ENCODE peak calls at places on chromosomes 12 and 14, in six cellular contexts. One of them, this sample, is unnamed.

GRCh38 chr12:83122623-83122934 is 435.9 kb downstream of the TMTC2 start:
- DNase-seq in neural crest cell: no peak
- DNase-seq in Caco-2: no peak
- DNase-seq in HFFc6: no peak
- DNase-seq in sigmoid colon: no peak
- DNase-seq in endothelial cell of umbilical vein: no peak
- DNase-seq in this sample: no peak

GRCh38 chr14:24430143-24430681 is 458 bp downstream of the KHNYN start:
- DNase-seq in neural crest cell: peak
- DNase-seq in Caco-2: no peak
- DNase-seq in HFFc6: peak
- DNase-seq in sigmoid colon: peak
- DNase-seq in endothelial cell of umbilical vein: peak
- DNase-seq in this sample: no peak

GRCh38 chr12:94041833-94042232 is 106.5 kb upstream of the PLXNC1 start:
- DNase-seq in neural crest cell: no peak
- DNase-seq in Caco-2: no peak
- DNase-seq in HFFc6: no peak
- DNase-seq in sigmoid colon: no peak
- DNase-seq in endothelial cell of umbilical vein: no peak
- DNase-seq in this sample: no peak

GRCh38 chr12:104877107-104877705 is 80.9 kb downstream of the SLC41A2 start:
- DNase-seq in neural crest cell: peak
- DNase-seq in Caco-2: no peak
- DNase-seq in HFFc6: peak
- DNase-seq in sigmoid colon: no peak
- DNase-seq in endothelial cell of umbilical vein: peak
- DNase-seq in this sample: no peak

GRCh38 chr12:118058881-118059644 is 1.9 kb downstream of the WSB2 start:
- DNase-seq in neural crest cell: no peak
- DNase-seq in Caco-2: no peak
- DNase-seq in HFFc6: peak
- DNase-seq in sigmoid colon: no peak
- DNase-seq in endothelial cell of umbilical vein: peak
- DNase-seq in this sample: no peak

GRCh38 chr14:106442857-106443256 is 916.5 kb downstream of the TMEM121 start:
- DNase-seq in neural crest cell: no peak
- DNase-seq in Caco-2: no peak
- DNase-seq in HFFc6: no peak
- DNase-seq in sigmoid colon: no peak
- DNase-seq in endothelial cell of umbilical vein: no peak
- DNase-seq in this sample: no peak

GRCh38 chr14:91517013-91517412 is 6.9 kb upstream of the PPP4R3A start:
- DNase-seq in neural crest cell: no peak
- DNase-seq in Caco-2: no peak
- DNase-seq in HFFc6: no peak
- DNase-seq in sigmoid colon: no peak
- DNase-seq in endothelial cell of umbilical vein: no peak
- DNase-seq in this sample: no peak

GRCh38 chr12:92042791-92043531 is 102.7 kb downstream of the BTG1 start:
- DNase-seq in neural crest cell: no peak
- DNase-seq in Caco-2: no peak
- DNase-seq in HFFc6: peak
- DNase-seq in sigmoid colon: no peak
- DNase-seq in endothelial cell of umbilical vein: no peak
- DNase-seq in this sample: no peak

GRCh38 chr14:54169254-54169924 is 212.8 kb upstream of the BMP4 start:
- DNase-seq in neural crest cell: no peak
- DNase-seq in Caco-2: no peak
- DNase-seq in HFFc6: peak
- DNase-seq in sigmoid colon: no peak
- DNase-seq in endothelial cell of umbilical vein: peak
- DNase-seq in this sample: no peak

GRCh38 chr14:67668559-67668958 is 5.9 kb downstream of the VTI1B start:
- DNase-seq in neural crest cell: no peak
- DNase-seq in Caco-2: no peak
- DNase-seq in HFFc6: no peak
- DNase-seq in sigmoid colon: no peak
- DNase-seq in endothelial cell of umbilical vein: no peak
- DNase-seq in this sample: no peak

GRCh38 chr12:128813392-128813791 is 10.4 kb downstream of the SLC15A4 start:
- DNase-seq in neural crest cell: no peak
- DNase-seq in Caco-2: no peak
- DNase-seq in HFFc6: peak
- DNase-seq in sigmoid colon: peak
- DNase-seq in endothelial cell of umbilical vein: no peak
- DNase-seq in this sample: no peak

GRCh38 chr14:60862283-60862682 is 118.6 kb downstream of the TRMT5 start:
- DNase-seq in neural crest cell: no peak
- DNase-seq in Caco-2: no peak
- DNase-seq in HFFc6: no peak
- DNase-seq in sigmoid colon: peak
- DNase-seq in endothelial cell of umbilical vein: peak
- DNase-seq in this sample: no peak

GRCh38 chr14:75096959-75097358 is 27.5 kb downstream of the ZC2HC1C start:
- DNase-seq in neural crest cell: no peak
- DNase-seq in Caco-2: no peak
- DNase-seq in HFFc6: no peak
- DNase-seq in sigmoid colon: no peak
- DNase-seq in endothelial cell of umbilical vein: no peak
- DNase-seq in this sample: no peak

GRCh38 chr12:109099426-109100020 is 2.1 kb downstream of the UNG start:
- DNase-seq in neural crest cell: no peak
- DNase-seq in Caco-2: no peak
- DNase-seq in HFFc6: no peak
- DNase-seq in sigmoid colon: no peak
- DNase-seq in endothelial cell of umbilical vein: no peak
- DNase-seq in this sample: no peak

GRCh38 chr14:53331247-53331646 is 178.1 kb upstream of the DDHD1 start:
- DNase-seq in neural crest cell: no peak
- DNase-seq in Caco-2: no peak
- DNase-seq in HFFc6: peak
- DNase-seq in sigmoid colon: no peak
- DNase-seq in endothelial cell of umbilical vein: no peak
- DNase-seq in this sample: peak

GRCh38 chr12:133058203-133059125 is 21.2 kb downstream of the ZNF84 start:
- DNase-seq in neural crest cell: no peak
- DNase-seq in Caco-2: no peak
- DNase-seq in HFFc6: no peak
- DNase-seq in sigmoid colon: no peak
- DNase-seq in endothelial cell of umbilical vein: peak
- DNase-seq in this sample: no peak

GRCh38 chr12:120903382-120903817 is 758 bp downstream of the SPPL3 start:
- DNase-seq in neural crest cell: peak
- DNase-seq in Caco-2: peak
- DNase-seq in HFFc6: peak
- DNase-seq in sigmoid colon: peak
- DNase-seq in endothelial cell of umbilical vein: peak
- DNase-seq in this sample: no peak

GRCh38 chr12:57731411-57732080 is 7.0 kb downstream of the AGAP2 start:
- DNase-seq in neural crest cell: no peak
- DNase-seq in Caco-2: peak
- DNase-seq in HFFc6: no peak
- DNase-seq in sigmoid colon: no peak
- DNase-seq in endothelial cell of umbilical vein: no peak
- DNase-seq in this sample: no peak

GRCh38 chr14:24910408-24910986 is 139.4 kb downstream of the STXBP6 start:
- DNase-seq in neural crest cell: no peak
- DNase-seq in Caco-2: no peak
- DNase-seq in HFFc6: no peak
- DNase-seq in sigmoid colon: no peak
- DNase-seq in endothelial cell of umbilical vein: no peak
- DNase-seq in this sample: no peak

GRCh38 chr14:70018713-70019201 is 139.5 kb downstream of the SMOC1 start:
- DNase-seq in neural crest cell: no peak
- DNase-seq in Caco-2: no peak
- DNase-seq in HFFc6: no peak
- DNase-seq in sigmoid colon: no peak
- DNase-seq in endothelial cell of umbilical vein: no peak
- DNase-seq in this sample: no peak

GRCh38 chr14:34254596-34254995 is 207.4 kb downstream of the SPTSSA start:
- DNase-seq in neural crest cell: no peak
- DNase-seq in Caco-2: no peak
- DNase-seq in HFFc6: no peak
- DNase-seq in sigmoid colon: no peak
- DNase-seq in endothelial cell of umbilical vein: no peak
- DNase-seq in this sample: no peak
- TF ChIP-seq CTCF in neural crest cell: no peak
- TF ChIP-seq CTCF in Caco-2: no peak
- TF ChIP-seq CTCF in HFFc6: no peak
- TF ChIP-seq CTCF in sigmoid colon: no peak
- TF ChIP-seq CTCF in endothelial cell of umbilical vein: no peak
- TF ChIP-seq CTCF in this sample: no peak

DNA sequence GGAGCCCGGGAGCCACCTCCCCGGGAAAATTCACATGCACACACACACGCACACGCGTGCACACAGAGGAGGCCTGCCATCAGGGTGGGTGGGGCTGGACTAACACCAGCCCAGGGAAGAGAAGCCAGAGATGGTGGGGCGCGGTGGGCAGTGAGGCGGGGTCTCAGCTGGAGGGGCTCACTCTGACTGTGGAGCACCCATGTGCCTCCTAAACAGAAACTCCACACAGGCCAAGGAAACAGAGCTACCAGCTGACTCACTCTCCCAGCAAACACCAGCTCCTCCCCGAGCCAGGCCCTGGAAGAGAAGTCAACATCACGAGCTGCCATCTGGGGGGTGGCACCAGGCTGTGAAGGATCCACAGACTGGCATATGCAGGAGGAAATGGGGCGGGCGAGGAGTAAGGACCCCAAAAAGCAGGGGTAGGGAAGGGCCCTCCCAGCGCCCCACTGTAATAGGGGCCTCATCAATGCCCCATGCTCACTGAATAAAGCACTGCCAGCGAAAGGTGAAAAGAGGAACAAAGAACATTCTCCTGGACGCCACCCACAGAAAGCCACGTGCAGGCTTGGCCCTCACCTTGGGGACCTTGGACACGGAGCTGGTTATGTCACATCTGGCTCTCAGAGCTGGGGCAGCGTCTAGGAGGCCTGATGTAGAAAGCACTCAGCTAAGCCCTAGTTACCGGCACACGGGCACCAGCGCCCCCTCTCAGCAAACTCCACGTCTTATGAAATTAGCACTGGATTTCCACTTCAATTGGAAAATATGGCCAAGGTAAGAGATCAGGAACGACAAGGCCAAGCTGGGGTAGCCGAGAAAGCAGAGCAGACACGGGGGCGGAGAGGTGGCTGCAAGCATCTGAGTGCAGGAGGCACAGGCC is 8.4 kb upstream of the INF2 start:
- DNase-seq in neural crest cell: no peak
- DNase-seq in Caco-2: no peak
- DNase-seq in HFFc6: peak
- DNase-seq in sigmoid colon: peak
- DNase-seq in endothelial cell of umbilical vein: peak
- DNase-seq in this sample: peak
- TF ChIP-seq CTCF in neural crest cell: peak
- TF ChIP-seq CTCF in Caco-2: no peak
- TF ChIP-seq CTCF in HFFc6: peak
- TF ChIP-seq CTCF in sigmoid colon: no peak
- TF ChIP-seq CTCF in endothelial cell of umbilical vein: no peak
- TF ChIP-seq CTCF in this sample: peak

GRCh38 chr12:49091056-49091835 is 3.4 kb downstream of the DHH start:
- DNase-seq in neural crest cell: no peak
- DNase-seq in Caco-2: no peak
- DNase-seq in HFFc6: no peak
- DNase-seq in sigmoid colon: no peak
- DNase-seq in endothelial cell of umbilical vein: no peak
- DNase-seq in this sample: no peak

GRCh38 chr12:49088190-49088931 is 6.2 kb downstream of the DHH start:
- DNase-seq in neural crest cell: peak
- DNase-seq in Caco-2: peak
- DNase-seq in HFFc6: peak
- DNase-seq in sigmoid colon: peak
- DNase-seq in endothelial cell of umbilical vein: peak
- DNase-seq in this sample: peak

GRCh38 chr12:49091836-49092085 is 2.8 kb downstream of the DHH start:
- DNase-seq in neural crest cell: no peak
- DNase-seq in Caco-2: no peak
- DNase-seq in HFFc6: peak
- DNase-seq in sigmoid colon: no peak
- DNase-seq in endothelial cell of umbilical vein: no peak
- DNase-seq in this sample: no peak

GRCh38 chr12:49088932-49089330 is 5.7 kb downstream of the DHH start:
- DNase-seq in neural crest cell: no peak
- DNase-seq in Caco-2: no peak
- DNase-seq in HFFc6: no peak
- DNase-seq in sigmoid colon: no peak
- DNase-seq in endothelial cell of umbilical vein: no peak
- DNase-seq in this sample: no peak

DNA sequence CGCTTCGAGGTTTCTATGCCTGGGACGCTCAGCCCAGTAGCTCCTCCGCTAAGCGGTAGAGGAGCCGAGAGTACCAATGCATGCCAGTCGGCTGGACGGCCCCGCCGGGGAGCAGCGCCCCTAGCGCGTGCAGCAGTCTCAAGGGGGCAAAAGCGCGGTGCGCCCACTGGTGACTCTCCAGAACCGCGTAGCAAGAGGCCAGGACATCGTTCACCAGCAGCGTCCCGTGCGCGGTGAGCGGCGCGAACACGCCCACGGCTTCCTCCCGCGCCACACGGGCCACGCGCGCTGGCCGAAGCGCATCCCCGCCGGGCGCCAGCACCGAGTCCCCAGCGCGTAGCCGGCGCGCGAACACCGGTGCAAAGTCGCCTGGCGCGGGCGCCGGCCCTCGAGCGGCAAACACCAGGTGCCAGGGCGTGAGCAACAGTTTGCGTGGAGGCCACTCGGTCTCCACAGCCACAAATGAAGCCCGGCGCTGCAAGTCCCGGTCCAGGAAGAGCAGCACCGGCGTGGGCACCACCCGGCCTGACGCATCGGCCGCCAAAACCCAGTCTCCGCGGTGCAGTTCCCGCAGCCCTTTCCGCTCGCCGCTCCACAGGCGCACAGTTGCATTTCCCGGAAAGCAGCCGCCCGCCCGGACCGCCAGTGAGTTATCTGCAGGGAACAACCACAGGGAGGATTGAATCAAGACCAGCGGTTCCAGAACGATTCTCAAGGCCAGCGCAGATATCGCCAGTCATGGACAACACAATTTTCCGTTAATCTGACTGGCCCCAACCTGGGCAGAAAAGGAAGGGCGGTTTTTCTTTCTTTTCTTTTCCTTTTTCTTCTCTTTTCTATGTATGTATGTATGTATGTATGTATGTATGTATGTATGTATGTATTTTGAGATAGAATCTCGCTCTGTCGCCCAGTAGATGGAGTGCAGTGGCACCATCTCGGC is 4.5 kb downstream of the DHH start:
- DNase-seq in neural crest cell: peak
- DNase-seq in Caco-2: no peak
- DNase-seq in HFFc6: peak
- DNase-seq in sigmoid colon: no peak
- DNase-seq in endothelial cell of umbilical vein: peak
- DNase-seq in this sample: no peak
- TF ChIP-seq CTCF in neural crest cell: peak
- TF ChIP-seq CTCF in Caco-2: no peak
- TF ChIP-seq CTCF in HFFc6: peak
- TF ChIP-seq CTCF in sigmoid colon: no peak
- TF ChIP-seq CTCF in endothelial cell of umbilical vein: peak
- TF ChIP-seq CTCF in this sample: peak

DNA sequence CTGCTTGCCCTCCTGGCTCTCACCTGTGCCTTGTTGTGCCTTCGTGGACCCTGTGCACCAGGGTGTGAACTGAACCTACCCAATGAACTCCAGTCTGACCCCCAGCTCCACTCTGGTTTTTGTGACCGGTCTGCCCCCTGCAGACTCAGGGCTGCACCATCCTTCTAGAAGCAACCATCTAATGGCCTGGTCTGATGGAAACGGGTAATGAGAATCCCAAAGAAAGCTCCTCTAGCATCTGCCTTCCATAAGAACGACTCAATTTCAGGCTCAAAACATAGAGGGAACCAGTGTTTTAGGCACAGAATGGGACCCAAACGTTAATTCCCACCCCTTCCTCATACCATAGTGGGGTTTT is 176.7 kb upstream of the PRMT8 start:
- DNase-seq in neural crest cell: no peak
- DNase-seq in Caco-2: no peak
- DNase-seq in HFFc6: no peak
- DNase-seq in sigmoid colon: no peak
- DNase-seq in endothelial cell of umbilical vein: no peak
- DNase-seq in this sample: no peak
- TF ChIP-seq CTCF in neural crest cell: no peak
- TF ChIP-seq CTCF in Caco-2: no peak
- TF ChIP-seq CTCF in HFFc6: no peak
- TF ChIP-seq CTCF in sigmoid colon: no peak
- TF ChIP-seq CTCF in endothelial cell of umbilical vein: no peak
- TF ChIP-seq CTCF in this sample: no peak